ENCODE peak calls at places on chromosomes 16 and 17, in five cellular contexts. M is NCI-H2107; K is nephron progenitor cell; G is CD4-positive, alpha-beta T cell; T is EH. O is an unnamed sample.
A peak's percentile ranks its signal among the peaks of the same experiment; 100 is the strongest.

GRCh38 chr17:67559381-67559966 is 158.3 kb upstream of the NOL11 start:
- DNase-seq in M (no peak), K (no peak), G (no peak), T (no peak), O (no peak)

GRCh38 chr17:50281739-50282401 is 7.6 kb downstream of the TMEM92 start:
- DNase-seq in M (no peak), K (no peak), G (no peak), T (no peak), O (no peak)

GRCh38 chr16:8963010-8963824 is 489 bp downstream of the USP7 start:
- DNase-seq in M (no peak), K (peak; percentile 41), G (no peak), T (peak; percentile 27), O (peak; percentile 16)

GRCh38 chr16:4962716-4963115 is 4.6 kb downstream of the SEC14L5 start:
- DNase-seq in M (no peak), K (no peak), G (no peak), T (no peak), O (no peak)

GRCh38 chr17:81272616-81273015 is 22.5 kb downstream of the SLC38A10 start:
- DNase-seq in M (no peak), K (no peak), G (no peak), T (no peak), O (no peak)

GRCh38 chr17:27598337-27599050 is 32.5 kb upstream of the LGALS9 start:
- DNase-seq in M (no peak), K (no peak), G (no peak), T (no peak), O (no peak)

GRCh38 chr16:85005278-85006069 is 5.9 kb downstream of the ZDHHC7 start:
- DNase-seq in M (no peak), K (no peak), G (no peak), T (peak; percentile 74), O (no peak)

GRCh38 chr16:72947379-72948237 is 100.3 kb downstream of the ZFHX3 start:
- DNase-seq in M (no peak), K (peak; percentile 65), G (no peak), T (no peak), O (no peak)

GRCh38 chr16:28951410-28951943 is 740 bp downstream of the NFATC2IP start:
- DNase-seq in M (no peak), K (no peak), G (no peak), T (peak; percentile 36), O (no peak)

GRCh38 chr17:43673516-43674323 is 12.0 kb upstream of the MEOX1 start:
- DNase-seq in M (peak; percentile 41), K (peak; percentile 85), G (peak; percentile 80), T (peak; percentile 69), O (peak; percentile 78)

GRCh38 chr16:22353188-22353919 is 21.1 kb downstream of the CDR2 start:
- DNase-seq in M (no peak), K (no peak), G (no peak), T (peak; percentile 95), O (no peak)

GRCh38 chr17:14301279-14301760 is 439 bp downstream of the HS3ST3B1 start:
- DNase-seq in M (no peak), K (no peak), G (peak; percentile 53), T (peak; percentile 43), O (peak; percentile 33)

GRCh38 chr17:68738044-68738443 is 136.9 kb upstream of the FAM20A start:
- DNase-seq in M (no peak), K (no peak), G (no peak), T (no peak), O (no peak)

GRCh38 chr17:80476877-80477646 is 655 bp upstream of the NPTX1 start:
- DNase-seq in M (no peak), K (peak; percentile 47), G (no peak), T (no peak), O (peak; percentile 40)

GRCh38 chr17:75130632-75131277 is 787 bp downstream of the NT5C start:
- DNase-seq in M (peak; percentile 21), K (peak; percentile 67), G (no peak), T (peak; percentile 68), O (peak; percentile 61)

GRCh38 chr17:36980281-36980761 is 31.6 kb downstream of the AATF start:
- DNase-seq in M (no peak), K (no peak), G (no peak), T (peak; percentile 43), O (no peak)

GRCh38 chr17:68511671-68512246 is 471 bp upstream of the PRKAR1A start:
- DNase-seq in M (peak; percentile 59), K (peak; percentile 86), G (peak; percentile 67), T (peak; percentile 74), O (peak; percentile 76)

O was measured in endothelial cell.